ENCODE peak calls at places on chromosomes 4 and X, in ten cellular contexts. M is lower lobe of right lung, V is fibroblast of lung, I is mammary epithelial cell, D is iPS DF 6.9, E is Peyer's patch, P is spleen, J is A549, Y is SK-N-SH, A is body of pancreas. F is an unnamed sample.

GRCh38 chrX:155998761-155999510 is 1.4 kb downstream of the IL9R start:
- DNase-seq in M (no peak), V (no peak), I (no peak), D (no peak), E (no peak), P (no peak), J (no peak), Y (no peak), A (no peak), F (no peak)

GRCh38 chr4:154565704-154566103 is 2.9 kb downstream of the FGB start:
- DNase-seq in M (no peak), V (no peak), I (no peak), D (no peak), E (no peak), P (no peak), J (no peak), Y (no peak), A (no peak), F (no peak)

GRCh38 chr4:110032603-110033002 is 119.9 kb downstream of the EGF start:
- DNase-seq in M (no peak), V (no peak), I (no peak), D (no peak), E (peak; percentile 49), P (no peak), J (no peak), Y (no peak), A (no peak), F (peak; percentile 56)

GRCh38 chrX:153573999-153574398 is 24.9 kb downstream of the CCNQ start:
- DNase-seq in M (no peak), V (no peak), I (no peak), D (no peak), E (no peak), P (no peak), J (peak; percentile 27), Y (no peak), A (no peak), F (no peak)

GRCh38 chr4:147465461-147465860 is 15.4 kb upstream of the EDNRA start:
- DNase-seq in M (no peak), V (no peak), I (no peak), D (no peak), E (no peak), P (no peak), J (no peak), Y (no peak), A (no peak), F (no peak)

GRCh38 chrX:150238656-150239382 is 124.3 kb upstream of the MAMLD1 start:
- DNase-seq in M (no peak), V (no peak), I (no peak), D (no peak), E (no peak), P (no peak), J (no peak), Y (no peak), A (no peak), F (no peak)

GRCh38 chr4:67746797-67747495 is 7.2 kb downstream of the GNRHR start:
- DNase-seq in M (no peak), V (peak; percentile 60), I (peak; percentile 43), D (no peak), E (no peak), P (no peak), J (peak; percentile 23), Y (peak; percentile 17), A (no peak), F (no peak)

GRCh38 chr4:83114576-83114975 is at the start of gene PLAC8:
- DNase-seq in M (no peak), V (peak; percentile 33), I (peak; percentile 87), D (no peak), E (peak; percentile 88), P (no peak), J (no peak), Y (no peak), A (no peak), F (no peak)

GRCh38 chr4:87502580-87503238 is 26.5 kb downstream of the SPARCL1 start:
- DNase-seq in M (no peak), V (peak; percentile 35), I (peak; percentile 36), D (no peak), E (no peak), P (no peak), J (no peak), Y (no peak), A (no peak), F (no peak)

GRCh38 chrX:118596428-118596827 is 100.8 kb downstream of the DOCK11 start:
- DNase-seq in M (no peak), V (no peak), I (no peak), D (no peak), E (no peak), P (no peak), J (no peak), Y (no peak), A (no peak), F (no peak)

GRCh38 chr4:172998527-172999469 is 169.8 kb upstream of the GALNT7 start:
- DNase-seq in M (no peak), V (peak; percentile 88), I (peak; percentile 76), D (no peak), E (no peak), P (no peak), J (peak; percentile 47), Y (no peak), A (no peak), F (no peak)

GRCh38 chr4:165838575-165838974 is 34.5 kb upstream of the TLL1 start:
- DNase-seq in M (no peak), V (no peak), I (no peak), D (no peak), E (no peak), P (no peak), J (no peak), Y (no peak), A (no peak), F (no peak)
- H3K4me1 ChIP-seq in M (no peaks in the 10 kb centered on the region), V (no peaks in the 10 kb centered on the region), I (peaks cover 9% of the 10 kb centered on the region), D (no peaks in the 10 kb centered on the region), E (no peaks in the 10 kb centered on the region), P (no peaks in the 10 kb centered on the region), J (no peaks in the 10 kb centered on the region), Y (no peaks in the 10 kb centered on the region), A (no peaks in the 10 kb centered on the region), F (no peaks in the 10 kb centered on the region)

GRCh38 chr4:112516076-112516385 is at the start of gene NEUROG2:
- DNase-seq in M (no peak), V (no peak), I (no peak), D (no peak), E (no peak), P (no peak), J (no peak), Y (peak; percentile 72), A (no peak), F (no peak)

GRCh38 chr4:112514079-112514448 is 1.9 kb downstream of the NEUROG2 start:
- DNase-seq in M (no peak), V (no peak), I (no peak), D (no peak), E (no peak), P (no peak), J (no peak), Y (peak; percentile 33), A (no peak), F (no peak)

GRCh38 chr4:112515278-112516075 is 503 bp downstream of the NEUROG2 start:
- DNase-seq in M (no peak), V (peak; percentile 34), I (peak; percentile 47), D (no peak), E (no peak), P (no peak), J (peak; percentile 27), Y (peak; percentile 75), A (peak; percentile 24), F (peak; percentile 79)

GRCh38 chr4:112516401-112517066 is 554 bp upstream of the NEUROG2 start:
- DNase-seq in M (no peak), V (no peak), I (no peak), D (no peak), E (no peak), P (no peak), J (no peak), Y (peak; percentile 81), A (peak; percentile 14), F (peak; percentile 78)

GRCh38 chr4:112514449-112515277 is 1.3 kb downstream of the NEUROG2 start:
- DNase-seq in M (no peak), V (no peak), I (no peak), D (no peak), E (no peak), P (no peak), J (peak; percentile 21), Y (peak; percentile 64), A (no peak), F (no peak)
- H3K4me1 ChIP-seq in M (peaks cover 52% of the 10 kb centered on the region), V (peaks cover 6% of the 10 kb centered on the region), I (peaks cover 42% of the 10 kb centered on the region), D (peaks cover 11% of the 10 kb centered on the region), E (peaks cover 52% of the 10 kb centered on the region), P (peaks cover 63% of the 10 kb centered on the region), J (peaks cover 24% of the 10 kb centered on the region), Y (peaks cover 14% of the 10 kb centered on the region), A (peaks cover 48% of the 10 kb centered on the region), F (no peaks in the 10 kb centered on the region)

GRCh38 chr4:140172960-140173359 is 19.0 kb upstream of the MAML3 start:
- DNase-seq in M (no peak), V (no peak), I (no peak), D (no peak), E (no peak), P (no peak), J (no peak), Y (no peak), A (no peak), F (no peak)
- H3K4me1 ChIP-seq in M (no peaks in the 10 kb centered on the region), V (no peaks in the 10 kb centered on the region), I (no peaks in the 10 kb centered on the region), D (no peaks in the 10 kb centered on the region), E (no peaks in the 10 kb centered on the region), P (no peaks in the 10 kb centered on the region), J (no peaks in the 10 kb centered on the region), Y (no peaks in the 10 kb centered on the region), A (no peaks in the 10 kb centered on the region), F (no peaks in the 10 kb centered on the region)

GRCh38 chr4:184396570-184397515 is 77.5 kb downstream of the IRF2 start:
- DNase-seq in M (no peak), V (no peak), I (no peak), D (no peak), E (no peak), P (no peak), J (no peak), Y (no peak), A (no peak), F (no peak)
- H3K4me1 ChIP-seq in M (peaks cover 46% of the 10 kb centered on the region), V (peaks cover 10% of the 10 kb centered on the region), I (peaks cover 21% of the 10 kb centered on the region), D (peaks cover 4% of the 10 kb centered on the region), E (peaks cover 6% of the 10 kb centered on the region), P (peaks cover 80% of the 10 kb centered on the region), J (peaks cover 13% of the 10 kb centered on the region), Y (peaks cover 7% of the 10 kb centered on the region), A (no peaks in the 10 kb centered on the region), F (no peaks in the 10 kb centered on the region)

GRCh38 chrX:36908801-36909403 is 99.3 kb upstream of the FAM47C start:
- DNase-seq in M (no peak), V (peak; percentile 12), I (peak; percentile 32), D (no peak), E (no peak), P (no peak), J (peak; percentile 41), Y (peak; percentile 10), A (no peak), F (no peak)
- H3K4me1 ChIP-seq in M (no peaks in the 10 kb centered on the region), V (no peaks in the 10 kb centered on the region), I (no peaks in the 10 kb centered on the region), D (no peaks in the 10 kb centered on the region), E (no peaks in the 10 kb centered on the region), P (no peaks in the 10 kb centered on the region), J (no peaks in the 10 kb centered on the region), Y (no peaks in the 10 kb centered on the region), A (no peaks in the 10 kb centered on the region), F (no peaks in the 10 kb centered on the region)

DNA sequence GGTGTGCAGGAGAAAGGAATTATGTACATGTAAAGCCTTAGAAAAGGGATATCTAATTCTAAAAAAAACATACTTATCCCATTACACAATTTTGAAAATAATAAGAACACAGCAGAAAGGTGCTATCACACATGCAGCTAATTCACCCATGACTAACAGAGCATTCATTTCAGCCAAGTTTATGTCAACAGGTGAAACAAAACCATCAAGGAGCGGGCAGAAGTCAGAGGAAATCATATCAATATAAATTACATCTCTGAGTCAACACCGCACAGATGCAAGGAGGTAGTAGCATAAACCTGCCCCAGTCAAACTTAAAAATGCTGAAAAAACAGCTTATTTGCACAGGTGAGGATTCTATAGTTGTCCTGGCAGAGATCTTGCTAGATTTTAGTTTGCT is 197.9 kb downstream of the PRDM5 start:
- DNase-seq in M (no peak), V (no peak), I (no peak), D (no peak), E (no peak), P (no peak), J (no peak), Y (no peak), A (no peak), F (no peak)
- H3K4me1 ChIP-seq in M (no peaks in the 10 kb centered on the region), V (no peaks in the 10 kb centered on the region), I (no peaks in the 10 kb centered on the region), D (peaks cover 3% of the 10 kb centered on the region), E (no peaks in the 10 kb centered on the region), P (no peaks in the 10 kb centered on the region), J (no peaks in the 10 kb centered on the region), Y (no peaks in the 10 kb centered on the region), A (no peaks in the 10 kb centered on the region), F (no peaks in the 10 kb centered on the region)